ENCODE peak calls at places on chromosomes 5 and 9, in six cellular contexts. H, O, B, N, V and L are unnamed samples.

GRCh38 chr5:96287181-96287580 is 145.9 kb downstream of the PCSK1 start:
- DNase-seq in H (no peak), O (no peak), B (no peak), N (no peak), V (no peak), L (no peak)

GRCh38 chr5:169265888-169266287 is 35.1 kb downstream of the SLIT3 start:
- DNase-seq in H (no peak), O (no peak), B (no peak), N (no peak), V (no peak), L (no peak)

GRCh38 chr9:79537838-79538237 is 33.9 kb upstream of the TLE4 start:
- DNase-seq in H (no peak), O (no peak), B (no peak), N (no peak), V (no peak), L (no peak)

GRCh38 chr5:96852769-96853168 is 23.5 kb upstream of the ERAP2 start:
- DNase-seq in H (no peak), O (no peak), B (no peak), N (no peak), V (no peak), L (no peak)

GRCh38 chr5:83540105-83540504 is 68.6 kb downstream of the VCAN start:
- DNase-seq in H (no peak), O (no peak), B (no peak), N (no peak), V (no peak), L (no peak)

GRCh38 chr9:118503236-118503635 is 799.0 kb downstream of the TLR4 start:
- DNase-seq in H (no peak), O (no peak), B (no peak), N (no peak), V (no peak), L (no peak)

GRCh38 chr5:134114886-134115805 is 665 bp downstream of the TCF7 start:
- DNase-seq in H (peak; percentile 92), O (no peak), B (no peak), N (no peak), V (no peak), L (no peak)

GRCh38 chr5:34586117-34586885 is 69.8 kb upstream of the RAI14 start:
- DNase-seq in H (no peak), O (no peak), B (no peak), N (no peak), V (no peak), L (no peak)

GRCh38 chr9:7237473-7238243 is 479.9 kb downstream of the KDM4C start:
- DNase-seq in H (no peak), O (no peak), B (no peak), N (peak; percentile 52), V (no peak), L (no peak)

GRCh38 chr9:124762633-124763032 is 8.5 kb downstream of the NR6A1 start:
- DNase-seq in H (no peak), O (no peak), B (no peak), N (no peak), V (no peak), L (no peak)

GRCh38 chr5:52119768-52120167 is 667.9 kb upstream of the ITGA1 start:
- DNase-seq in H (no peak), O (no peak), B (no peak), N (no peak), V (no peak), L (no peak)

GRCh38 chr5:64166201-64166959 is 737 bp downstream of the RNF180 start:
- DNase-seq in H (no peak), O (no peak), B (no peak), N (peak; percentile 18), V (no peak), L (no peak)

GRCh38 chr5:76804266-76804665 is 14.6 kb upstream of the F2RL1 start:
- DNase-seq in H (no peak), O (no peak), B (no peak), N (no peak), V (no peak), L (no peak)

GRCh38 chr5:149834246-149834855 is 104.2 kb downstream of the PPARGC1B start:
- DNase-seq in H (peak; percentile 24), O (peak; percentile 66), B (peak; percentile 33), N (peak; percentile 78), V (no peak), L (no peak)

GRCh38 chr5:138647794-138648193 is 72.6 kb upstream of the HSPA9 start:
- DNase-seq in H (no peak), O (no peak), B (no peak), N (no peak), V (no peak), L (no peak)

GRCh38 chr5:180191716-180192115 is 17.3 kb downstream of the RASGEF1C start:
- DNase-seq in H (no peak), O (no peak), B (no peak), N (no peak), V (no peak), L (no peak)

GRCh38 chr5:147515269-147515668 is 5.4 kb upstream of the DPYSL3 start:
- DNase-seq in H (no peak), O (no peak), B (no peak), N (no peak), V (no peak), L (no peak)

GRCh38 chr9:121945849-121946248 is 147.3 kb downstream of the TTLL11 start:
- DNase-seq in H (no peak), O (no peak), B (no peak), N (no peak), V (no peak), L (no peak)

GRCh38 chr9:14256588-14256987 is 57.4 kb downstream of the NFIB start:
- DNase-seq in H (no peak), O (no peak), B (no peak), N (no peak), V (no peak), L (no peak)

GRCh38 chr9:81318571-81318970 is 370.8 kb downstream of the TLE1 start:
- DNase-seq in H (no peak), O (no peak), B (no peak), N (no peak), V (no peak), L (no peak)

GRCh38 chr5:1548702-1549523 is 25.2 kb upstream of the LPCAT1 start:
- DNase-seq in H (no peak), O (peak; percentile 44), B (no peak), N (no peak), V (no peak), L (no peak)

GRCh38 chr5:156534906-156535305 is 207.9 kb downstream of the SGCD start:
- DNase-seq in H (no peak), O (no peak), B (no peak), N (no peak), V (no peak), L (no peak)

GRCh38 chr5:145797336-145797735 is 37.8 kb downstream of the PRELID2 start:
- DNase-seq in H (no peak), O (no peak), B (no peak), N (no peak), V (no peak), L (no peak)

GRCh38 chr5:53478411-53479044 is 1.9 kb upstream of the FST start:
- DNase-seq in H (no peak), O (no peak), B (no peak), N (peak; percentile 85), V (no peak), L (no peak)

GRCh38 chr9:4117835-4118610 is 181.8 kb downstream of the GLIS3 start:
- DNase-seq in H (peak; percentile 32), O (no peak), B (peak; percentile 18), N (no peak), V (peak; percentile 20), L (peak; percentile 42)

GRCh38 chr5:83015676-83016075 is 61.5 kb downstream of the TMEM167A start:
- DNase-seq in H (no peak), O (no peak), B (no peak), N (no peak), V (no peak), L (no peak)

GRCh38 chr9:136978073-136978864 is 965 bp downstream of the PTGDS start:
- DNase-seq in H (peak; percentile 42), O (no peak), B (peak; percentile 57), N (peak; percentile 74), V (peak; percentile 70), L (no peak)

GRCh38 chr9:78439192-78439865 is 142.4 kb downstream of the PSAT1 start:
- DNase-seq in H (peak; percentile 36), O (peak; percentile 90), B (peak; percentile 52), N (peak; percentile 82), V (peak; percentile 15), L (peak; percentile 37)

GRCh38 chr9:128127990-128128835 is 684 bp upstream of the PTGES2 start:
- DNase-seq in H (peak; percentile 76), O (peak; percentile 78), B (peak; percentile 83), N (peak; percentile 93), V (peak; percentile 78), L (peak; percentile 90)

GRCh38 chr9:137304383-137305059 is 2.5 kb upstream of the NRARP start:
- DNase-seq in H (no peak), O (no peak), B (no peak), N (no peak), V (no peak), L (no peak)

GRCh38 chr9:94645901-94646300 is 6.6 kb upstream of the FBP1 start:
- DNase-seq in H (no peak), O (no peak), B (no peak), N (no peak), V (no peak), L (no peak)

GRCh38 chr9:14277761-14278160 is 36.2 kb downstream of the NFIB start:
- DNase-seq in H (no peak), O (no peak), B (no peak), N (no peak), V (no peak), L (no peak)

GRCh38 chr9:132224645-132225044 is 62.8 kb downstream of the NTNG2 start:
- DNase-seq in H (no peak), O (no peak), B (no peak), N (no peak), V (no peak), L (no peak)

GRCh38 chr9:116979461-116979860 is 292.4 kb downstream of the TRIM32 start:
- DNase-seq in H (no peak), O (no peak), B (no peak), N (no peak), V (no peak), L (no peak)

GRCh38 chr9:70352356-70352755 is 62.1 kb downstream of the KLF9 start:
- DNase-seq in H (no peak), O (no peak), B (no peak), N (no peak), V (no peak), L (no peak)

GRCh38 chr5:35608881-35609779 is 8.5 kb upstream of the SPEF2 start:
- DNase-seq in H (no peak), O (no peak), B (no peak), N (no peak), V (no peak), L (no peak)

GRCh38 chr5:40266952-40267351 is 412.8 kb upstream of the PTGER4 start:
- DNase-seq in H (no peak), O (no peak), B (no peak), N (no peak), V (no peak), L (no peak)

GRCh38 chr5:139181835-139182452 is 16.2 kb downstream of the SIL1 start:
- DNase-seq in H (no peak), O (no peak), B (no peak), N (no peak), V (no peak), L (no peak)

GRCh38 chr9:3541206-3541605 is 15.4 kb upstream of the RFX3 start:
- DNase-seq in H (no peak), O (no peak), B (no peak), N (no peak), V (no peak), L (no peak)